ENCODE peak calls at places on chromosomes 4 and X, in six cellular contexts. Y, P, V, Q, Z and I are unnamed samples.

GRCh38 chrX:72495041-72495440 is 77.6 kb downstream of the HDAC8 start:
- DNase-seq in Q (no peak), Z (no peak), P (no peak), V (no peak), Y (no peak), I (no peak)

GRCh38 chr4:123553733-123554132 is 157.1 kb downstream of the SPRY1 start:
- DNase-seq in P (no peak), V (no peak), Z (no peak), Y (no peak), Q (no peak), I (no peak)

GRCh38 chr4:61532324-61532723 is 332.2 kb downstream of the ADGRL3 start:
- DNase-seq in Q (no peak), P (no peak), Y (no peak), Z (no peak), V (no peak), I (no peak)

GRCh38 chrX:9464435-9465371 is at the start of gene TBL1X:
- DNase-seq in P (peak; percentile 32), Y (peak; percentile 66), Q (peak; percentile 43), V (peak; percentile 69), Z (peak; percentile 15), I (peak; percentile 54)

GRCh38 chr4:120893314-120893713 is 29.2 kb downstream of the PRDM5 start:
- DNase-seq in Y (no peak), Q (no peak), Z (no peak), V (no peak), P (no peak), I (no peak)

GRCh38 chrX:136397001-136397400 is 90.7 kb upstream of the BRS3 start:
- DNase-seq in P (no peak), Y (no peak), Z (no peak), V (no peak), Q (no peak), I (no peak)

GRCh38 chr4:150033937-150034336 is 44.3 kb upstream of the DCLK2 start:
- DNase-seq in Z (no peak), Y (no peak), Q (no peak), P (no peak), V (no peak), I (no peak)

GRCh38 chr4:161581262-161581661 is 582.5 kb downstream of the FSTL5 start:
- DNase-seq in Y (no peak), Z (no peak), V (no peak), P (no peak), Q (no peak), I (no peak)

GRCh38 chr4:48268956-48269860 is at the start of gene TEC:
- DNase-seq in P (peak; percentile 19), Z (no peak), Q (no peak), V (peak; percentile 80), Y (peak; percentile 44), I (peak; percentile 57)

GRCh38 chrX:109475174-109475891 is 6.6 kb downstream of the GUCY2F start:
- DNase-seq in Q (no peak), P (no peak), V (peak; percentile 38), Y (no peak), Z (no peak), I (peak; percentile 1)

GRCh38 chr4:5708171-5708828 is at the start of gene EVC2:
- DNase-seq in Z (peak; percentile 36), Y (no peak), P (peak; percentile 42), V (peak; percentile 82), Q (peak; percentile 5), I (peak; percentile 42)

GRCh38 chr4:155914782-155915181 is 11.3 kb downstream of the TDO2 start:
- DNase-seq in Q (no peak), P (no peak), V (no peak), Z (no peak), Y (no peak), I (no peak)

GRCh38 chr4:167219090-167219489 is 15.2 kb downstream of the SPOCK3 start:
- DNase-seq in Z (no peak), P (no peak), Q (no peak), Y (no peak), V (no peak), I (no peak)

GRCh38 chr4:85478576-85478975 is 3.6 kb downstream of the ARHGAP24 start:
- DNase-seq in V (no peak), Q (no peak), Z (no peak), Y (no peak), P (no peak), I (no peak)

GRCh38 chrX:50579955-50580354 is 109.3 kb upstream of the DGKK start:
- DNase-seq in V (no peak), Q (no peak), P (peak; percentile 2), Y (peak; percentile 32), Z (peak; percentile 8), I (peak; percentile 10)

GRCh38 chrX:19886888-19887531 is 390 bp downstream of the SH3KBP1 start:
- DNase-seq in P (peak; percentile 18), V (peak; percentile 63), Z (no peak), Q (no peak), Y (peak; percentile 49), I (peak; percentile 39)

GRCh38 chr4:173489514-173489913 is 40.5 kb downstream of the HAND2 start:
- DNase-seq in V (no peak), P (no peak), Z (peak; percentile 74), Q (no peak), Y (no peak), I (no peak)

GRCh38 chr4:54058171-54058570 is 6.2 kb downstream of the CHIC2 start:
- DNase-seq in Y (peak; percentile 18), V (no peak), Q (no peak), P (no peak), Z (no peak), I (no peak)

GRCh38 chr4:116531870-116532269 is 553.5 kb downstream of the TRAM1L1 start:
- DNase-seq in Q (no peak), Z (no peak), Y (no peak), P (no peak), V (no peak), I (no peak)

GRCh38 chr4:70613893-70614572 is 14.5 kb upstream of the ENAM start:
- DNase-seq in Q (no peak), V (no peak), P (no peak), Z (no peak), Y (no peak), I (no peak)

GRCh38 chrX:13420545-13421183 is 100.8 kb upstream of the ATXN3L start:
- DNase-seq in P (no peak), Z (no peak), V (no peak), Y (no peak), Q (no peak), I (peak; percentile 13)

GRCh38 chr4:101527186-101527585 is 179.9 kb upstream of the PPP3CA start:
- DNase-seq in V (no peak), Q (peak; percentile 18), P (peak; percentile 8), Z (no peak), Y (peak; percentile 53), I (no peak)

GRCh38 chr4:184280591-184281071 is 63.0 kb upstream of the ENPP6 start:
- DNase-seq in V (no peak), P (no peak), Z (no peak), Q (no peak), Y (peak; percentile 75), I (no peak)

GRCh38 chr4:128800305-128800704 is 9.2 kb upstream of the JADE1 start:
- DNase-seq in Q (no peak), Y (no peak), P (no peak), Z (no peak), V (no peak), I (no peak)

GRCh38 chrX:150483576-150483975 is 84.8 kb upstream of the MTM1 start:
- DNase-seq in Y (no peak), Z (no peak), P (no peak), V (no peak), Q (no peak), I (no peak)

GRCh38 chrX:125681507-125681906 is 361.8 kb downstream of the TEX13C start:
- DNase-seq in Y (no peak), P (no peak), V (no peak), Z (no peak), Q (no peak), I (peak; percentile 1)

GRCh38 chr4:74376888-74377483 is 12.0 kb downstream of the EREG start:
- DNase-seq in Z (peak; percentile 38), V (no peak), Y (peak; percentile 55), P (peak; percentile 10), Q (no peak), I (peak; percentile 23)

GRCh38 chr4:2837904-2838496 is 5.6 kb upstream of the ADD1 start:
- DNase-seq in P (no peak), Z (no peak), V (peak; percentile 82), Y (no peak), Q (peak; percentile 62), I (peak; percentile 62)

GRCh38 chr4:112031712-112032328 is 113.4 kb upstream of the FAM241A start:
- DNase-seq in Y (peak; percentile 50), Z (peak; percentile 22), Q (no peak), V (no peak), P (peak; percentile 13), I (peak; percentile 21)

GRCh38 chr4:110197421-110198398 is 705 bp downstream of the ELOVL6 start:
- DNase-seq in V (peak; percentile 49), Q (peak; percentile 5), Z (no peak), Y (peak; percentile 64), P (peak; percentile 27), I (peak; percentile 32)

GRCh38 chr4:3563403-3563802 is 31.2 kb upstream of the LRPAP1 start:
- DNase-seq in V (no peak), Y (no peak), Z (no peak), Q (no peak), P (no peak), I (no peak)

GRCh38 chrX:107711521-107712041 is 64.0 kb downstream of the TSC22D3 start:
- DNase-seq in P (no peak), Q (no peak), V (no peak), Z (no peak), Y (no peak), I (no peak)

GRCh38 chr4:169677150-169677732 is 56.9 kb downstream of the CLCN3 start:
- DNase-seq in P (no peak), V (no peak), Q (no peak), Y (no peak), Z (no peak), I (no peak)

GRCh38 chrX:1416965-1417760 is 25.2 kb upstream of the SLC25A6 start:
- DNase-seq in Q (no peak), P (no peak), Z (no peak), V (peak; percentile 4), Y (no peak), I (no peak)

GRCh38 chr4:16034010-16034829 is 49.6 kb downstream of the PROM1 start:
- DNase-seq in P (no peak), Y (no peak), Q (no peak), V (no peak), Z (peak; percentile 47), I (no peak)

GRCh38 chrX:17559728-17560379 is 177.4 kb upstream of the SCML1 start:
- DNase-seq in V (no peak), P (no peak), Q (no peak), Y (no peak), Z (peak; percentile 70), I (no peak)